ENCODE peak calls at places on chromosomes 6 and 20, in six cellular contexts. J is heart left ventricle, B is suprapubic skin, G is esophagus muscularis mucosa, O is sigmoid colon, A is adrenal gland. S is an unnamed sample. For H3K4me1, the result is how much of the 10 kb centered on the place peaks cover.

GRCh38 chr6:156944412-156944811 is 167.2 kb downstream of the ARID1B start:
- DNase-seq in G (no peak), A (no peak), O (no peak), J (no peak), B (no peak), S (no peak)

GRCh38 chr6:44415424-44415823 is 27.9 kb downstream of the CDC5L start:
- DNase-seq in O (no peak), G (no peak), B (no peak), J (no peak), A (no peak), S (no peak)

GRCh38 chr6:149331871-149332270 is 14.4 kb downstream of the TAB2 start:
- DNase-seq in G (no peak), A (no peak), O (no peak), B (no peak), J (no peak), S (no peak)

GRCh38 chr6:165889636-165890403 is 226.8 kb upstream of the PDE10A start:
- DNase-seq in A (no peak), J (no peak), B (no peak), G (peak), O (no peak), S (no peak)

GRCh38 chr20:35018578-35019371 is 63.1 kb downstream of the MYH7B start:
- DNase-seq in J (no peak), G (no peak), A (no peak), O (no peak), B (no peak), S (no peak)

GRCh38 chr20:8877294-8877693 is 191.6 kb upstream of the PLCB4 start:
- DNase-seq in A (no peak), O (no peak), B (no peak), G (no peak), J (no peak), S (no peak)

GRCh38 chr6:4820704-4821276 is 44.6 kb downstream of the CDYL start:
- DNase-seq in J (no peak), B (no peak), O (no peak), G (no peak), A (no peak), S (no peak)

GRCh38 chr20:34954905-34955231 is 738 bp downstream of the GSS start:
- DNase-seq in O (peak), G (no peak), B (no peak), J (peak), A (peak), S (no peak)

GRCh38 chr6:82045965-82046756 is 201.4 kb downstream of the IBTK start:
- DNase-seq in A (no peak), O (no peak), B (no peak), J (no peak), G (no peak), S (no peak)

GRCh38 chr6:35480176-35480575 is 12.0 kb downstream of the RPL10A start:
- DNase-seq in B (no peak), J (no peak), A (no peak), G (no peak), O (no peak), S (no peak)

GRCh38 chr20:4083103-4083864 is 67.9 kb upstream of the RNF24 start:
- DNase-seq in G (no peak), J (no peak), B (no peak), A (no peak), O (peak), S (no peak)

GRCh38 chr6:161369339-161369738 is 95.5 kb upstream of the AGPAT4 start:
- DNase-seq in G (no peak), A (peak), B (no peak), J (no peak), O (no peak), S (no peak)

GRCh38 chr20:54208492-54209044 is 681 bp downstream of the PFDN4 start:
- DNase-seq in G (peak), O (no peak), A (no peak), J (no peak), B (peak), S (no peak)

GRCh38 chr6:142960098-142960497 is 15.1 kb upstream of the HIVEP2 start:
- DNase-seq in G (no peak), B (no peak), J (no peak), O (no peak), A (no peak), S (no peak)

GRCh38 chr20:53194891-53195290 is 222.7 kb downstream of the TSHZ2 start:
- DNase-seq in B (no peak), G (no peak), J (no peak), A (no peak), O (no peak), S (no peak)

GRCh38 chr6:32852844-32853540 is 512 bp downstream of the TAP1 start:
- DNase-seq in O (peak), A (peak), J (peak), B (peak), G (peak), S (peak)

GRCh38 chr6:32853541-32854375 is at the start of the genes PSMB9 and TAP1:
- DNase-seq in G (peak), J (peak), B (peak), A (peak), O (peak), S (peak)

GRCh38 chr6:32855467-32856174 is 1.6 kb downstream of the PSMB9 start:
- DNase-seq in O (no peak), A (no peak), J (no peak), B (no peak), G (no peak), S (no peak)

GRCh38 chr6:32852018-32852843 is 1.3 kb downstream of the TAP1 start:
- DNase-seq in O (peak), B (no peak), J (no peak), G (peak), A (no peak), S (peak)

GRCh38 chr6:32854376-32855178 is 585 bp downstream of the PSMB9 start:
- DNase-seq in A (no peak), G (no peak), J (peak), O (peak), B (no peak), S (peak)
- TF ChIP-seq POLR2A in A (no peak), G (no peak), J (no peak), O (no peak), B (no peak), S (no peak)

GRCh38 chr20:40489886-40490285 is 199.2 kb downstream of the MAFB start:
- DNase-seq in B (no peak), J (no peak), G (no peak), A (no peak), O (no peak), S (no peak)

GRCh38 chr20:40497781-40498691 is 191.0 kb downstream of the MAFB start:
- DNase-seq in O (peak), G (no peak), B (peak), A (peak), J (peak), S (peak)

GRCh38 chr20:40493071-40493470 is 196.0 kb downstream of the MAFB start:
- DNase-seq in G (no peak), J (peak), A (peak), O (peak), B (peak), S (no peak)

GRCh38 chr20:40494238-40494637 is 194.8 kb downstream of the MAFB start:
- DNase-seq in B (no peak), O (peak), J (peak), G (no peak), A (peak), S (peak)

GRCh38 chr20:40493551-40493950 is 195.5 kb downstream of the MAFB start:
- DNase-seq in J (no peak), A (no peak), G (no peak), B (no peak), O (no peak), S (no peak)
- H3K4me1 ChIP-seq in J (under half), A (under half), G (under half), B (under half), O (under half), S (under half)

GRCh38 chr6:26020291-26020982 is 57.8 kb downstream of the TRIM38 start:
- DNase-seq in A (peak), J (peak), O (peak), B (peak), G (no peak), S (peak)

GRCh38 chr6:26017567-26017966 is 55.0 kb downstream of the TRIM38 start:
- DNase-seq in B (peak), A (peak), O (peak), G (no peak), J (peak), S (peak)

GRCh38 chr6:26020983-26021349 is 58.4 kb downstream of the TRIM38 start:
- DNase-seq in B (peak), O (peak), G (no peak), A (no peak), J (peak), S (peak)

GRCh38 chr6:26019261-26019845 is 56.8 kb downstream of the TRIM38 start:
- DNase-seq in B (no peak), A (no peak), O (no peak), J (no peak), G (no peak), S (no peak)

GRCh38 chr6:26016326-26017275 is 54.0 kb downstream of the TRIM38 start:
- DNase-seq in B (no peak), A (no peak), O (no peak), J (peak), G (no peak), S (no peak)
- H3K4me3 ChIP-seq in B (peak), A (no peak), O (peak), J (peak), G (peak), S (peak)

DNA sequence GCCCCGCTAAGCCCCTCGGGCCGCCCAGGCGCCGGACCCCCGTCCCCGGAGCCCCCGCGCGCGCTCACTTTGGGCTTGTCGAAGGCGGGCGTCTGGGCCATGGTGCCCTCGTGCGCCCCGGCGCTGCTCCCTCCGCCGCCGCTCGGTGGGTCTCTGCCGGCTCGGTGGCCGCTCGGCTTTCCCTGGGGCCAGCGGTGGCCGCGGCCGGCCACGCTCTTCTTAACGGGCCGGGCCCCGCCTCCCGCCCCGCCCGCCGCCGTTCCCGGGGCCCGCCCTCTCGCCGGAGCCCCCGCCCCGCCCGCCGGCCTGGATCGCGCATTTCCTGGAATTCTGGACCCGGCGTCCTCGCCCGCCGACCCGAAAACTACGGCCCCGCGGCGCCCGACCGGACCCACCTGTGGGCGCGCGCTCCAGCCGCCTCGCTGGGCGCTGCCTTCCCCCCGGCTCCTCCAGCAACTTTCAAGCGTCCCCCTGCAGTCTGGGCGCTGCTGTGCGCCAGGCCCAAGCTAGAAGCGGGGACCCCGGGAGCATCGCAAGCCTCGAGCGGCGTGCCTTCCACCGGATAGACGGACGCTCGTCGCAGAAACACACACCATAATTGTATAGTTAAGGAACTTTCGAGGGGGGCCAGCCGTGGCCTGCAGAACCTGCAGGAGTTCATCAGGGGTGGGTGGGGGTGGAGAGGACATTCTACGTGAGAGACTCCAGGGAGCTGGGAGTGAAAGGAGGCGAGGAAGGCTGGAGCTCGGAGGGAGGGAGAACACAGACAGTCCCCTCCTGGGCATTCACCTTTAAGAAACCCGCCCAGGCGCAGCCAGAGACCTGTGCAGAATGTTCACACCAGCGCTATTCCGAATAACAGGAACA is at the start of gene ADA:
- DNase-seq in A (peak), J (peak), O (peak), B (peak), G (no peak), S (peak)
- TF ChIP-seq POLR2A in A (peak), J (peak), O (no peak), B (no peak), G (no peak), S (no peak)

GRCh38 chr20:49285813-49286494 is 8.1 kb upstream of the ZNFX1 start:
- DNase-seq in G (no peak), A (no peak), B (no peak), J (no peak), O (no peak), S (no peak)
- H3K4me1 ChIP-seq in G (under half), A (under half), B (under half), J (under half), O (under half), S (under half)

GRCh38 chr6:115798229-115798628 is 262.5 kb downstream of the FRK start:
- DNase-seq in G (no peak), J (no peak), O (no peak), B (no peak), A (no peak), S (no peak)

GRCh38 chr6:115796061-115796460 is 264.6 kb downstream of the FRK start:
- DNase-seq in B (no peak), G (no peak), A (no peak), J (no peak), O (no peak), S (no peak)

GRCh38 chr6:115796829-115797228 is 263.9 kb downstream of the FRK start:
- DNase-seq in B (no peak), O (no peak), G (no peak), J (no peak), A (no peak), S (no peak)
- H3K4me3 ChIP-seq in B (no peak), O (no peak), G (no peak), J (no peak), A (no peak), S (no peak)

GRCh38 chr6:163860194-163861081 is 445.9 kb downstream of the QKI start:
- DNase-seq in O (no peak), J (no peak), B (no peak), G (peak), A (no peak), S (no peak)
- TF ChIP-seq POLR2A in O (no peak), J (no peak), B (no peak), G (no peak), A (no peak), S (no peak)

GRCh38 chr6:61675734-61676133 is 610.3 kb downstream of the KHDRBS2 start:
- DNase-seq in G (no peak), O (no peak), A (no peak), J (no peak), B (no peak), S (no peak)

GRCh38 chr6:61682562-61682961 is 603.5 kb downstream of the KHDRBS2 start:
- DNase-seq in J (no peak), O (no peak), G (no peak), A (no peak), B (no peak), S (no peak)

GRCh38 chr6:61679625-61680024 is 606.4 kb downstream of the KHDRBS2 start:
- DNase-seq in O (no peak), B (no peak), A (no peak), G (no peak), J (no peak), S (no peak)
- H3K4me1 ChIP-seq in O (under half), B (under half), A (under half), G (under half), J (under half), S (under half)

S was measured in spleen.